ENCODE peak calls at places on chromosomes 1 and 21, in four cellular contexts. I is hypothalamus, M is tibial nerve, E is breast epithelium. B is an unnamed sample.

GRCh38 chr1:93817819-93818569 is 61.0 kb downstream of the DNTTIP2 start:
- DNase-seq in M (no peak), E (no peak), I (no peak), B (no peak)

GRCh38 chr1:183812686-183813569 is 8.0 kb downstream of the RGL1 start:
- DNase-seq in M (no peak), I (no peak), E (no peak), B (no peak)

GRCh38 chr1:206713910-206714312 is 29.2 kb downstream of the MAPKAPK2 start:
- DNase-seq in M (no peak), I (no peak), E (no peak), B (no peak)

GRCh38 chr1:201406831-201407406 is 7.8 kb upstream of the LAD1 start:
- DNase-seq in I (no peak), E (no peak), M (no peak), B (no peak)

GRCh38 chr1:235127774-235128452 is 724 bp downstream of the TOMM20 start:
- DNase-seq in E (no peak), M (no peak), I (no peak), B (no peak)

GRCh38 chr1:30887485-30888315 is 20.9 kb downstream of the SDC3 start:
- DNase-seq in I (no peak), E (peak), M (no peak), B (no peak)

GRCh38 chr1:218642033-218642954 is 297.2 kb downstream of the TGFB2 start:
- DNase-seq in E (no peak), M (no peak), I (no peak), B (no peak)

GRCh38 chr1:59831529-59831928 is 16.8 kb downstream of the HOOK1 start:
- DNase-seq in E (no peak), I (no peak), M (no peak), B (no peak)

GRCh38 chr1:205068457-205069035 is 15.7 kb downstream of the TMEM81 start:
- DNase-seq in M (no peak), E (no peak), I (no peak), B (no peak)

GRCh38 chr1:15187175-15187810 is 33.7 kb downstream of the TMEM51 start:
- DNase-seq in E (no peak), I (no peak), M (no peak), B (no peak)

GRCh38 chr1:23484253-23485001 is 448 bp upstream of the ASAP3 start:
- DNase-seq in I (peak), E (peak), M (peak), B (peak)

GRCh38 chr21:45548711-45549491 is 6.7 kb upstream of the SLC19A1 start:
- DNase-seq in M (no peak), I (no peak), E (no peak), B (no peak)

GRCh38 chr21:38440746-38441145 is 57.5 kb downstream of the ERG start:
- DNase-seq in E (no peak), I (no peak), M (no peak), B (no peak)

GRCh38 chr1:152182942-152183341 is 23.9 kb upstream of the RPTN start:
- DNase-seq in E (peak), I (no peak), M (no peak), B (no peak)

GRCh38 chr1:65846911-65847310 is 54.2 kb downstream of the PDE4B start:
- DNase-seq in E (no peak), I (no peak), M (no peak), B (no peak)

GRCh38 chr1:9836632-9836960 is 12.8 kb upstream of the CLSTN1 start:
- DNase-seq in M (no peak), I (no peak), E (no peak), B (no peak)

GRCh38 chr1:78009836-78010235 is 5.1 kb downstream of the DNAJB4 start:
- DNase-seq in M (no peak), E (no peak), I (no peak), B (no peak)

GRCh38 chr21:15425049-15425448 is 304.7 kb upstream of the USP25 start:
- DNase-seq in I (no peak), E (no peak), M (no peak), B (no peak)

GRCh38 chr1:8571200-8571984 is 246.0 kb downstream of the RERE start:
- DNase-seq in I (no peak), M (no peak), E (no peak), B (no peak)

B was measured in thoracic aorta.